ENCODE peak calls at places on chromosome 14, in six cellular contexts. C, F, N, V, R and J are unnamed samples.

GRCh38 chr14:57533214-57533613 is 39.6 kb upstream of the CCDC198 start:
- DNase-seq in N (no peak), R (no peak), V (peak), C (no peak), F (no peak), J (no peak)

GRCh38 chr14:33586806-33587205 is 364.1 kb downstream of the EGLN3 start:
- DNase-seq in N (no peak), C (no peak), R (no peak), F (no peak), V (no peak), J (no peak)

GRCh38 chr14:74516451-74517155 is 23.0 kb downstream of the ISCA2 start:
- DNase-seq in R (no peak), V (peak), C (peak), F (no peak), N (no peak), J (peak)

GRCh38 chr14:49954171-49954631 is 61.3 kb downstream of the ARF6 start:
- DNase-seq in R (no peak), C (peak), N (no peak), V (peak), F (no peak), J (no peak)

GRCh38 chr14:77033622-77034521 is 5.4 kb upstream of the IRF2BPL start:
- DNase-seq in C (peak), N (peak), R (peak), V (peak), F (peak), J (peak)

GRCh38 chr14:80679273-80679672 is 262.3 kb downstream of the CEP128 start:
- DNase-seq in F (no peak), C (no peak), V (peak), R (no peak), N (no peak), J (no peak)

GRCh38 chr14:103146141-103146709 is 23.0 kb downstream of the TNFAIP2 start:
- DNase-seq in F (no peak), C (no peak), N (no peak), R (no peak), V (no peak), J (no peak)

GRCh38 chr14:92619671-92620437 is 106.3 kb downstream of the RIN3 start:
- DNase-seq in N (no peak), C (no peak), V (peak), F (no peak), R (no peak), J (no peak)

GRCh38 chr14:95431199-95432145 is 85.0 kb downstream of the SYNE3 start:
- DNase-seq in R (no peak), N (peak), F (no peak), C (no peak), V (peak), J (no peak)
- TF ChIP-seq CTCF in R (peak), N (peak), F (peak), C (peak), V (peak), J (peak)

DNA sequence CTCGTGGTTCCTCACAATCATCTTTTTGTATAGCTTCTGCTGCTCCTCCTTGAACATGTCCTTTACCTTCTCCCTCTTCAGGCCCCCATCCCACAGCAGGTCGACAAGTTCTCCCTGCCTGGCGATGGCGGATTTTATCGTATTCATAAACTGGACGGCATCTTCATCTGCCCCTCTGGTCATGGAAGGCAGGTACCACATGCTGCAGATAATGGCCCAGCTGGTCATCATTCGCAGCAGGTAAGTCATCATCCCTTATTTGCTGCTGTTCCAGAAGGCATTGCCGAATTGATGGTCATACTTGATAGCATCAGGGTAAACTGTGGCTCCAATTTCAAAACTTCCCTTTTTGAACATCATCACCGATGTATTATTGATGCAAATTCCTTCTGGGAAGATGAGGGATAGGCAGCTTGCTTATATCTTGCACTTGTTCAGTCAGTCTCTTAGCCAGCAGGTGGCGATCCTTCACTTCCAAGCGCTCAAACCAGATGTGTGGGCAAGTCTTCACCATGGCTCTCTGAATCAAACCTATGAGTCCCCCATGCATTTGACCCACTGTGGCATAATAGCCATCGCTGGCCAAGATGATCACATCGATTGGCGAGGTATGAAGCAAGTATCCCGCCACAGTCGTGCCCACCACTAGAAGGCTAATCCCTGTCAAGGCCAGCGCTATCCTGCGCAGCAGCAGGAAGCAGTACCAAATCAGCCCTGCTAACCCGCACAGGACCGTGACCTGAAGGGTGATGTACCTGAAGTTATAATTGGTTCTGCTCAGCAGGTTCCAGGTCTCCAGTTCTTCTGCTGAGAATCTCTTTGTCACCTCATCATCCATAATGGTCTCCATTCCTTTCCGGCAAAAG is 381.5 kb upstream of the STXBP6 start:
- DNase-seq in V (no peak), R (no peak), C (no peak), N (peak), F (no peak), J (no peak)
- TF ChIP-seq CTCF in V (no peak), R (no peak), C (no peak), N (peak), F (no peak), J (no peak)

GRCh38 chr14:51776102-51776894 is 84.1 kb upstream of the GNG2 start:
- DNase-seq in F (no peak), C (peak), N (peak), V (peak), R (peak), J (no peak)
- TF ChIP-seq CTCF in F (peak), C (peak), N (peak), V (peak), R (peak), J (peak)

DNA sequence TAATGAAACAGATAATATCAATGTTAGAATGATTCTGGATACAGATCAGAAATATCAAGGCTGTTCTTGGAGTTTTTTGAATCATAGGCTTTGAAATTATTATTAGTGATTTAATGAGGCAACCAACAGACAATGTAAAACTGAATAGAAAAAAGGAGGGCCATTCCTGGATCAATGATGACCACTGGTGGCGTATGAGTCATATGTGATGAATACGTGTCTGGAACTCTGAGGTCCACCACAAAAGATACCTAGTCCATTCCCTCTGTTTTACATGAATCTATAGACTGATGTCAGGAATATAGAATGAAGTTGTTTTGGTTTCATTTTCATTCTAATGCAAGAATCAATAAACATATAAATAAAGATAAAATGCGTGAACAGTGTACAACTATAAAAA is 78.3 kb upstream of the RTL1 start:
- DNase-seq in R (no peak), V (peak), C (no peak), F (no peak), N (no peak), J (no peak)
- TF ChIP-seq CTCF in R (no peak), V (no peak), C (no peak), F (no peak), N (no peak), J (no peak)

GRCh38 chr14:48537600-48537999 is 862.2 kb upstream of the MDGA2 start:
- DNase-seq in N (no peak), V (no peak), F (no peak), C (no peak), R (no peak), J (no peak)

GRCh38 chr14:48536318-48536717 is 860.9 kb upstream of the MDGA2 start:
- DNase-seq in R (no peak), N (no peak), V (no peak), C (no peak), F (no peak), J (no peak)
- TF ChIP-seq CTCF in R (no peak), N (no peak), V (no peak), C (no peak), F (no peak), J (no peak)

DNA sequence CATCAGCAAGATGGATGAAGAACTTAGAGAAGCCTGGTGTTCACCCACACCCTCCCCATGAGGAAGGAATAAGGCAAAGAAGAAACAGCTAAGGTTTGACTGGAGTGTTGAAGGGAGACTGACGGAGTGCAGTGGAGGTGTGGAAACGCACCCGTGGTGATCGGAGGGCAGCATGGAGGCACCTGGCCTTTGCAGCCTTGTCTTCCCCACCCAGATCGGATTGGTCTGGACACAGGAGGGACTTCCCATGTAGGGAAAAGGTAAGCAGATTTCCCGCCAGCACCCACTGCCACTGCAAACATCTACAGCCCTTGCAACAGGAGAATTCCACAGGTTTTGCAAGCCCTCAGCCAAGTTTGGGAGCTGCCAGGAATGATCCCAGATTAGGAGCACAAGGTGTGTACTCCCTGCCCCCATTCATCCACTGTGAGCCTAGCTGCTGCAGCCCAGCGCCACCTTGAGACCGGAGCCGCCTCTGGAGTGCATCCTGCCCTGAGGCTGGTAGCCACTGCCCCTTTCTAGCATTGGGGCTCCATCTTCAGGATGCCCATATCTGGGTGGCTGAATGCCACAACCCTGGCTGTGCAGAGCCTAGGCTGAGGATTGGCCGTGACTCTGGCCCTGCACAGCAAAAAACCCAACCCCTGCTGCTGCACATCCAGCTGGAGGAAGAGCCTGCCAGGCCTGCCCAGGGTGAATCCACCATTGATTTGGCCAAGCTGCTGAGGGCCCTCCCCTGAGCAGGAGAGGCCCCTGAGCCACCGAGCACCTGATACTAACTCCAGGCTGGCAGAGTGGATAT is 411.1 kb downstream of the TMEM121 start:
- DNase-seq in N (no peak), R (no peak), V (no peak), F (no peak), C (no peak), J (no peak)
- TF ChIP-seq CTCF in N (no peak), R (no peak), V (no peak), F (no peak), C (no peak), J (no peak)